ENCODE peak calls at places on chromosomes 16 and 17, in nine cellular contexts. E is CD4-positive, alpha-beta T cell; X is DND-41; U is A673; G is OCI-LY7; A is fibroblast of lung; D is heart left ventricle; W is CD4-positive, alpha-beta memory T cell; J is pancreas. K is an unnamed sample.

GRCh38 chr17:31388770-31389672 is 2.5 kb upstream of the RAB11FIP4 start:
- DNase-seq in J (peak; percentile 32), D (no peak), X (peak; percentile 36), W (no peak), E (peak; percentile 46), G (peak; percentile 48), U (peak; percentile 39), A (peak; percentile 2), K (no peak)

GRCh38 chr17:412211-413015 is 59.8 kb upstream of the RPH3AL start:
- DNase-seq in W (peak; percentile 76), A (peak; percentile 51), X (peak; percentile 68), G (peak; percentile 73), D (no peak), J (peak; percentile 51), E (peak; percentile 57), U (peak; percentile 78), K (peak; percentile 62)

GRCh38 chr17:80260791-80261158 is at the start of gene RNF213:
- DNase-seq in J (peak; percentile 56), U (peak; percentile 43), W (peak; percentile 61), A (peak; percentile 19), E (peak; percentile 60), G (peak; percentile 88), D (peak; percentile 56), X (peak; percentile 75), K (peak; percentile 65)

GRCh38 chr17:81130385-81131288 is 34.7 kb upstream of the PVALEF start:
- DNase-seq in E (no peak), W (no peak), J (no peak), G (no peak), D (no peak), A (no peak), X (no peak), U (no peak), K (no peak)

GRCh38 chr16:19282101-19282500 is 3.4 kb upstream of the CLEC19A start:
- DNase-seq in G (no peak), D (no peak), X (no peak), U (no peak), W (no peak), J (no peak), A (no peak), E (no peak), K (no peak)

GRCh38 chr16:50354629-50355456 is 13.9 kb downstream of the BRD7 start:
- DNase-seq in A (no peak), J (no peak), U (peak; percentile 42), X (no peak), W (no peak), E (no peak), G (peak; percentile 56), D (no peak), K (no peak)

GRCh38 chr16:71347146-71347545 is 11.4 kb upstream of the CALB2 start:
- DNase-seq in X (no peak), U (no peak), E (no peak), G (no peak), D (no peak), A (no peak), W (no peak), J (no peak), K (no peak)

GRCh38 chr17:49494937-49495841 is at the start of gene NGFR:
- DNase-seq in G (peak; percentile 75), D (peak; percentile 51), W (peak; percentile 52), J (no peak), X (peak; percentile 75), E (peak; percentile 64), A (peak; percentile 45), U (peak; percentile 79), K (peak; percentile 64)

DNA sequence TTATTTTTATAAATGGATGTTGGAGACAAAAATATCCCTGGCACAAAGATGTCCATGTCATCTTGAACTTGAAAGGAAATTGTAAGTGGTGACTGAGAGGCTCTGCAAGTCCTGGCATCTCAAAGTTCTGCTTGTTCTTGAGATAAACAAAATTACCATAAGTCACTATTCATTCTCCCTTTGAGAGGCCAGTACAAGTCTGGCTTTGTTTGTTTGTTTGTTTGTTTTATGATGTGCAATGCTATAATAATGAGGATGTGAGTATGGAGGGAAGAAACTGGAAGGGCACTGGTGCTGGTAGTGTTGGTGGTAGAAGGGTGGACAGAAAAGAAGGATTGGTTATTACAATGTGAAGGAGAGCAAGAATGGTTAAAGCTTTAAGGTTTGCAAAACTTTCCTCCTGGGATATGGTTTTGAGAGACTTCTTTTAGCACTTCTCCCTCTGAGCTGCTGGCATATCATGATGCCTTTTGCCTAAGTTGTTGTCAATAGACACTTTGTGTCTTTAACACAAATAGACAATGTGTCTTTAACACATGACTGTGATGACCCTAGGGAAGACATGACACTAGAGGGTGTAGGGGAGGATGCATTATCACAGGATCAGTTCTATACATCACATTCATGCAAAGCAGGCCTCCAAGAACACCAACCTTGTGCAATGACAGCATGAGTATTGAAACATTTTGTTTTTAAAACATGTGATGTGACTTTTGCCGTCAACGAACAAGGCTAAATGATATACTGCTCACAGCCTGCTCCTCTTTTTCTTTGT is 880.5 kb upstream of the GOT2 start:
- DNase-seq in U (no peak), J (no peak), E (no peak), A (no peak), X (no peak), G (no peak), D (no peak), W (no peak), K (no peak)
- H3K27ac ChIP-seq in U (no peak overlapping the region), J (no peak overlapping the region), E (no peak overlapping the region), A (no peak overlapping the region), X (no peak overlapping the region), G (no peak overlapping the region), D (no peak overlapping the region), W (no peak overlapping the region), K (no peak overlapping the region)

DNA sequence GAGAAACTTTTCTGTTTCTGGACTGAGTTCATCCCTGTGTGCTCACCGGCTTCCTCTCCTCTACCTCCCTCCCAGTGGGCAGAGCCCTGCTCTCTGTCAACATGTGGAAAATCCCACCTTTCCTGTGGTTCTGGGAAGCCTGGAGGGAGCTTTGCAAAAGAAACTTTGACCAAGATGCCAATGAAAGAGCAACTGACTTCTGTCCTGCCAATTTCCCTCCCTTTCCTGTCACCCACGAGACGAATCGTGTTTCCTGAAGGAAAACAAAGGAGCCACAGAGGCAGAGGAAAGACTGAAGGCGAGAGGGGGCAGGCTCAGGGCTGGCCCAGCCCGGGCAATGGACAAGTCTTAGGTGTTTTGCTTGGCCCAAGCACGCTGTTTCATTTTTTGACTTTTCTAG is 82.8 kb downstream of the PLCG2 start:
- DNase-seq in X (no peak), D (no peak), U (no peak), E (no peak), J (no peak), W (no peak), A (no peak), G (no peak), K (no peak)
- H3K27ac ChIP-seq in X (no peak overlapping the region), D (peak overlapping the region; percentile 38), U (no peak overlapping the region), E (no peak overlapping the region), J (no peak overlapping the region), W (no peak overlapping the region), A (no peak overlapping the region), G (peak overlapping the region; percentile 89), K (no peak overlapping the region)

GRCh38 chr16:66030036-66030435 is 336.5 kb upstream of the CDH5 start:
- DNase-seq in U (no peak), G (no peak), D (no peak), A (peak; percentile 82), W (no peak), X (no peak), E (no peak), J (no peak), K (no peak)

GRCh38 chr16:66025751-66026150 is 340.7 kb upstream of the CDH5 start:
- DNase-seq in U (peak; percentile 17), D (no peak), A (no peak), E (no peak), X (no peak), W (no peak), J (no peak), G (no peak), K (no peak)

GRCh38 chr16:66026211-66026610 is 340.3 kb upstream of the CDH5 start:
- DNase-seq in X (no peak), W (no peak), U (peak; percentile 45), D (no peak), J (no peak), G (no peak), E (no peak), A (no peak), K (no peak)

GRCh38 chr16:66026931-66027330 is 339.6 kb upstream of the CDH5 start:
- DNase-seq in U (no peak), G (no peak), D (no peak), X (no peak), E (no peak), A (no peak), J (no peak), W (no peak), K (no peak)

DNA sequence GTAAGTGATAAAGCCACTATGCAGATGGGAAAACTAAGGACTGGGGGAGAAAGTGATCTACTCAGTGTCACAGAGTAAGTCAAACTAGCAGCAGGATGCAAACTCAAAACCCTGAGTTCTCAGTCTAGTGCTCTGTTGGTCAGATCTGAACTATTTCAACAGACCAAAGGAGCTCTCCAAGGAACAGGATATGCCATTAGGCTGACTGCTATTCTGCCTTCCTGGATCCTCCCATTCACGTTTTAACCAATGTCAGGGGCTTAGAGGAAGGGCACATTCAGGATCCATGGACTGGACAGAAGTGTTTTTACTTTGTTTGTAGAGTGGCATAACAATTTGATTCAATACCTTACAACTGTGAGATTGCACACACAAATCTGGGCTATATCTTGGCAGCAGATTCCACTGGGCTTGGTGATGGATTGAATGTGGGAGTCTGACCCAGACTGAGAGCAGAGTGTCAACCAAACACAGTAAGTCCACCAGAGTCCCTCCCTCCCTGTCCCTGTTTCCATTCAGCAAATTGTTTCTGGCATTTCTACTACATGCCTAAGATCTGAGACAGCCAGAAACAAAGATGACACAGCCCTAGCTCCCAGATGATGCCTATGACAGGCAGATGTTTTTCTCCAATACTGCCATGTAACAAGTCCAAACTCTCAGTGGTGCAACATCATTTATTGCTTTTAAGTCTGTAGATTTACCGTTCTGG is 337.8 kb upstream of the CDH5 start:
- DNase-seq in A (peak; percentile 88), D (no peak), G (no peak), X (no peak), U (no peak), J (no peak), W (no peak), E (no peak), K (no peak)
- H3K27ac ChIP-seq in A (peak overlapping the region; percentile 72), D (no peak overlapping the region), G (no peak overlapping the region), X (no peak overlapping the region), U (no peak overlapping the region), J (no peak overlapping the region), W (no peak overlapping the region), E (no peak overlapping the region), K (no peak overlapping the region)

GRCh38 chr17:46181940-46182339 is 11.3 kb downstream of the KANSL1 start:
- DNase-seq in D (no peak), U (no peak), X (no peak), G (no peak), J (no peak), A (no peak), W (no peak), E (no peak), K (no peak)

GRCh38 chr17:46182961-46183360 is 10.3 kb downstream of the KANSL1 start:
- DNase-seq in W (no peak), A (no peak), D (no peak), U (peak; percentile 23), E (no peak), X (no peak), J (no peak), G (no peak), K (no peak)

GRCh38 chr17:46178550-46179198 is 14.6 kb downstream of the KANSL1 start:
- DNase-seq in U (no peak), D (no peak), J (no peak), E (no peak), A (peak; percentile 61), X (no peak), G (no peak), W (no peak), K (no peak)

GRCh38 chr17:46179375-46179999 is 13.7 kb downstream of the KANSL1 start:
- DNase-seq in U (peak; percentile 33), W (no peak), X (no peak), D (no peak), G (no peak), J (no peak), E (no peak), A (no peak), K (no peak)

GRCh38 chr17:46180895-46181279 is 12.3 kb downstream of the KANSL1 start:
- DNase-seq in A (no peak), G (no peak), J (no peak), X (no peak), D (no peak), E (no peak), U (no peak), W (no peak), K (no peak)
- H3K27ac ChIP-seq in A (no peak overlapping the region), G (no peak overlapping the region), J (no peak overlapping the region), X (no peak overlapping the region), D (no peak overlapping the region), E (no peak overlapping the region), U (peak overlapping the region; percentile 1), W (no peak overlapping the region), K (no peak overlapping the region)

K was measured in heart right ventricle.